ENCODE peak calls at places on chromosomes 3 and 15, in ten cellular contexts. Y is K562, N is HCT116, S is IMR-90, E is PC-3, J is GM23338, A is OCI-LY7, V is MM.1S, O is mammary epithelial cell, C is DND-41. F is an unnamed sample. For H4K20me1, the result is how much of the 10 kb centered on the place peaks cover.

GRCh38 chr3:147614210-147614609 is 205.0 kb downstream of the ZIC1 start:
- DNase-seq in Y (no peak), O (no peak), E (no peak), A (no peak), C (no peak), V (no peak), N (no peak), J (no peak), S (no peak), F (no peak)

GRCh38 chr3:111080357-111080937 is 8.8 kb downstream of the NECTIN3 start:
- DNase-seq in A (peak), Y (no peak), V (peak), N (no peak), O (peak), S (peak), J (peak), E (peak), C (no peak), F (peak)

GRCh38 chr3:40971191-40972168 is 227.8 kb upstream of the CTNNB1 start:
- DNase-seq in V (peak), E (peak), C (no peak), Y (no peak), S (peak), J (no peak), A (peak), O (peak), N (peak), F (no peak)

GRCh38 chr3:153269730-153270129 is 107.7 kb downstream of the RAP2B start:
- DNase-seq in J (no peak), V (no peak), E (no peak), N (no peak), Y (no peak), O (no peak), C (no peak), A (no peak), S (no peak), F (no peak)

GRCh38 chr15:74843891-74844299 is 939 bp upstream of the ULK3 start:
- DNase-seq in O (no peak), S (no peak), N (no peak), V (no peak), C (no peak), A (no peak), Y (peak), E (no peak), J (no peak), F (peak)

GRCh38 chr15:72599855-72600464 is 54.5 kb upstream of the GOLGA6B start:
- DNase-seq in O (peak), N (peak), A (peak), J (peak), Y (peak), E (peak), S (peak), C (peak), V (peak), F (peak)

GRCh38 chr3:141278196-141279073 is 46.8 kb downstream of the PXYLP1 start:
- DNase-seq in O (no peak), C (no peak), S (no peak), N (no peak), Y (no peak), E (no peak), A (no peak), V (no peak), J (no peak), F (no peak)

GRCh38 chr15:26736502-26737248 is 36.2 kb downstream of the GABRB3 start:
- DNase-seq in E (no peak), Y (no peak), N (no peak), S (no peak), A (no peak), O (no peak), J (peak), C (no peak), V (no peak), F (no peak)

GRCh38 chr3:64388886-64389285 is 163.6 kb upstream of the PRICKLE2 start:
- DNase-seq in A (no peak), S (no peak), C (no peak), N (no peak), E (no peak), Y (no peak), J (no peak), O (no peak), V (no peak), F (no peak)

GRCh38 chr15:58252586-58253323 is 114.6 kb downstream of the AQP9 start:
- DNase-seq in C (no peak), A (no peak), N (no peak), Y (no peak), V (no peak), J (no peak), S (no peak), E (no peak), O (no peak), F (no peak)

GRCh38 chr15:45276851-45277250 is 24.8 kb downstream of the SLC28A2 start:
- DNase-seq in S (peak), V (peak), N (no peak), C (no peak), Y (peak), A (peak), O (peak), E (peak), J (peak), F (peak)

GRCh38 chr3:47370887-47371697 is 9.7 kb upstream of the PTPN23 start:
- DNase-seq in S (no peak), A (peak), Y (peak), C (peak), V (peak), E (no peak), J (peak), N (no peak), O (no peak), F (peak)

GRCh38 chr3:56573501-56573900 is 16.5 kb downstream of the CCDC66 start:
- DNase-seq in Y (no peak), O (peak), N (no peak), A (no peak), J (no peak), S (no peak), C (no peak), V (no peak), E (no peak), F (no peak)

GRCh38 chr3:82353281-82354171 is 592.1 kb upstream of the GBE1 start:
- DNase-seq in V (no peak), O (no peak), E (no peak), C (no peak), A (no peak), S (no peak), J (no peak), N (no peak), Y (no peak), F (no peak)

GRCh38 chr15:99324082-99324620 is 72.9 kb downstream of the LRRC28 start:
- DNase-seq in N (peak), O (peak), Y (no peak), C (no peak), V (peak), S (peak), A (no peak), J (no peak), E (peak), F (no peak)

GRCh38 chr3:17577795-17578520 is 164.5 kb downstream of the TBC1D5 start:
- DNase-seq in Y (no peak), V (no peak), J (no peak), N (no peak), E (no peak), O (peak), C (no peak), A (no peak), S (peak), F (no peak)

GRCh38 chr3:172159962-172160538 is 120.7 kb downstream of the FNDC3B start:
- DNase-seq in Y (no peak), N (no peak), J (peak), V (no peak), O (no peak), E (no peak), A (no peak), C (no peak), S (no peak), F (peak)

GRCh38 chr3:195438371-195438770 is 4.4 kb downstream of the ACAP2 start:
- DNase-seq in V (no peak), C (no peak), N (peak), O (peak), S (no peak), J (no peak), Y (no peak), E (peak), A (no peak), F (no peak)

GRCh38 chr3:181930105-181930504 is 218.4 kb downstream of the SOX2 start:
- DNase-seq in J (no peak), O (no peak), N (no peak), E (no peak), V (no peak), A (no peak), S (no peak), Y (no peak), C (no peak), F (no peak)

GRCh38 chr15:67127334-67127664 is 61.9 kb downstream of the SMAD3 start:
- DNase-seq in A (no peak), J (no peak), Y (no peak), O (peak), N (no peak), E (peak), S (no peak), V (no peak), C (no peak), F (no peak)

GRCh38 chr3:87077354-87077753 is 86.4 kb upstream of the VGLL3 start:
- DNase-seq in A (no peak), E (no peak), C (no peak), O (no peak), J (no peak), V (no peak), Y (no peak), N (no peak), S (no peak), F (no peak)

GRCh38 chr3:158495503-158495902 is 75.5 kb upstream of the MLF1 start:
- DNase-seq in S (no peak), E (no peak), Y (no peak), N (no peak), J (no peak), A (no peak), V (no peak), O (no peak), C (no peak), F (no peak)

DNA sequence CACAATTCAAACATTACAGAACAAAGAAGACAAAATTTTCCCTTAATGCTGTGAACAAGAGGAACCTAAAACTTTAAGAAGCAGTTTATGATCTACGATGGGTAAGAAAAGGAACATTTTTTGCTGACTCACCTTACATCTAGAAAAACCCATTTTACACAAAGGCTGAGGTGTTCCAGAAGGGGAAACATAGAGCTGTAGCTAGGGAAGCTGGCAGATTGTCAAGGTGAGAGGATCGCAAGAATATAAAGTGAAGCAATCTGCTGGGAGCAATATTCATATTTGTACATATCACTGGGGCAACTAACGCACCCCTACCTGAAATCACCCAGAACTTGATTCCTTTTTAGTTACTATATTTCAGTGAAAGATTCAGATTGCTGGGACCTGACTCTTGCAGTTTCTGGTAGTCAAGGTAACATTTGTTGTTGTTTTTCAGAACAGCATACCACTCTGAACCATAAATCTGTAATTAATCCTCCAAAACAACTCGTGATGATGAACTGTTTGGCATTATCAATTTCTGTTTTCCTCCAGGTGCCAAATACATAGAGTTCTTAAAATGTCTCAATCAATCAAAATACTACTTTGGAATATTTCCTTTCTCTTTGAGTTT is 184.1 kb upstream of the LRRC3B start:
- DNase-seq in O (peak), N (no peak), A (no peak), S (no peak), C (no peak), Y (no peak), J (no peak), V (no peak), E (no peak), F (no peak)
- TF ChIP-seq CTCF in O (no peak), N (no peak), A (no peak), S (no peak), C (no peak), Y (no peak), J (no peak), V (no peak), E (no peak), F (no peak)

DNA sequence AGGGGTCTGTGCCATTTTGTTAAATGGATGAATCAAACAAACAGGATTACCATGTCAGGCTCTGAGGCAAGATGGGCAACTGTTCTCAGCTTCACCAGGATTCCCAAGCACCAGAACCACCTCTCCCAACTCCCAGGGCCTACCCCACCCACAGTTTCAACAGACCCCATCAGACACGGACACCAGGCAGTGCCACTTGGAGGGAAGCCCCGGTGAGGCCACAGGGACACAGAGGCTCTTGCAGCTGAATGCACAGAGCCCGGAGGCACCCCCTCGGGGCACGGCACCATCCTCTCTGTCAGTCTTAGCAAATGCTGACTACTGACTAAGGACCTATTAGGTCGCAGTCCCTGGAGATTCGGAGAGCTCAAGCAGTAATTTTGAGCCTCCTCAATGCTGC is 80.0 kb downstream of the VGLL4 start:
- DNase-seq in A (no peak), Y (no peak), N (no peak), J (no peak), S (no peak), V (no peak), E (no peak), C (no peak), O (no peak), F (no peak)
- H4K20me1 ChIP-seq in A (under half), Y (under half), N (under half), J (under half), S (half or more), V (under half), E (under half), C (half or more), O (under half), F (half or more)

GRCh38 chr3:8336456-8336855 is 165.2 kb upstream of the LMCD1 start:
- DNase-seq in S (no peak), A (no peak), Y (peak), J (peak), V (no peak), O (no peak), E (peak), N (no peak), C (no peak), F (peak)
- TF ChIP-seq CTCF in S (peak), A (peak), Y (peak), J (peak), V (no peak), O (peak), E (peak), N (peak), C (peak), F (peak)

GRCh38 chr15:78453447-78453846 is 15.4 kb downstream of the IREB2 start:
- DNase-seq in C (no peak), A (peak), S (no peak), O (no peak), V (no peak), Y (no peak), E (no peak), N (no peak), J (no peak), F (no peak)
- H4K20me1 ChIP-seq in C (half or more), A (under half), S (half or more), O (under half), V (under half), Y (under half), E (under half), N (under half), J (under half), F (half or more)

GRCh38 chr3:125192190-125193035 is 20.1 kb downstream of the SLC12A8 start:
- DNase-seq in O (no peak), V (no peak), Y (no peak), N (no peak), J (peak), A (peak), E (no peak), S (no peak), C (no peak), F (peak)
- TF ChIP-seq CTCF in O (no peak), V (no peak), Y (peak), N (no peak), J (peak), A (peak), E (no peak), S (no peak), C (no peak), F (peak)

GRCh38 chr3:72447059-72447946 is 400.9 kb downstream of the SHQ1 start:
- DNase-seq in E (peak), Y (peak), C (peak), A (peak), O (peak), V (peak), J (peak), N (peak), S (peak), F (peak)

GRCh38 chr3:72448375-72448823 is 399.8 kb downstream of the SHQ1 start:
- DNase-seq in V (no peak), N (no peak), S (no peak), O (no peak), J (no peak), C (no peak), Y (no peak), A (no peak), E (no peak), F (peak)

GRCh38 chr3:72446406-72447058 is 401.7 kb downstream of the SHQ1 start:
- DNase-seq in Y (no peak), E (peak), S (peak), J (peak), N (no peak), V (peak), A (peak), C (no peak), O (peak), F (no peak)

GRCh38 chr3:72444642-72445223 is 403.5 kb downstream of the SHQ1 start:
- DNase-seq in N (no peak), V (peak), O (peak), A (no peak), C (no peak), E (no peak), S (peak), J (no peak), Y (no peak), F (no peak)

DNA sequence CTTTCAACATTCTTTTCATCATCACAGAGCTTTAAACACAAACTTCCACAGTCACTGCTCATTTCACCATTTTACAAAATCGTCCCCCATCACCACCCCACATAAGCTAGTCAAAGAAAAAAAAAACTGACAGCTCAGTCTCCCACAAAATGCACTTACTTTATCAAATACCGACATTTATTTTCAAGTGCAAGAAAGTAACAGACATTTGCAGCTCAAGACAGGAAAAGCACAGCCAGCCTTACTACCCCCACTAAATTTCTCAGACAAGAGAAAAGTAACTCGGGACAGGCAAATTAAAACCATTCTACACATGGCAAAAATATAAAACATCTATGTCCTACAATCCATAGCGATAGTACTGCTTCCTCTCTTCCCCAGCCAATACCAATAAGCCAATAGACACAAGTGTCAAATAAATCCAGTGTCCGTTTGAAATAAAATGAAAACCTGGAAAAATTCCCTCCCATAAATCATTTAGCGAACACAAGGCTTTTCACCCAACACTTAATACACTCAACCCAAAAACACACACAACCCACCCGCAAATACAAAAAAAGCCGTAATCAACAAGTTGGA is 402.3 kb downstream of the SHQ1 start:
- DNase-seq in E (no peak), O (peak), J (no peak), S (peak), V (no peak), C (no peak), Y (no peak), N (no peak), A (peak), F (no peak)
- H4K20me1 ChIP-seq in E (half or more), O (under half), J (half or more), S (half or more), V (under half), C (under half), Y (under half), N (under half), A (under half), F (half or more)

DNA sequence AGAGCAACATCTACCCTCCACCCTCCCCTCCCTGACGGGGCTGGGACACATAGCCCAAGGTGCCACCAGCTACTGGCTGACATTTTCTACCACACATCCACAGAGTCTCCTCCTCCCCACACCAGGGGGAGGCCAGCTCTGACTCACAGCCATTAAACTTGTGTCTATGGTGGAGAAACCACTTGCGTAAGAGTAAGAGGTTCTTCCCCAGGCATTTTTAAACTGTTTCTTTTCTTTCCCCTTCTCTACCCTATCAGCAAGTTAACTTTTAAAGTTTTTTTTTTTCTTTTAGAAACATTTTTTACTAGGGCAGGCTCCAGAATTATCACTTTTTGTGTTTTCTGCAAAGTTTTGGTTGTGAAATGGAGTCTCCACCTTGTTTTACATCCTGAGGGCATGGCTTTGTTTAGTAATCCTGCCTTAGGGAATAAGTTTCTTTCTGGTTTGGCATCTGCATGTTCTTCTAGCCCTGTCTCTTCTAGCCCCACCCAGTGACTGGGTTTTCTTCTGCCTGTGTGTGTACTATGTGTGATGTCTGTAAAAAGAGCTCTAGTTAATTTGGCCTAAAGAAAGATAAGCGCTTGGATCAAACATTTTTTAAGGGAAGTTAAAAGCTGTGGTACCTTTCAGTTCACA is 148.8 kb upstream of the GADL1 start:
- DNase-seq in C (no peak), A (no peak), O (peak), S (peak), J (no peak), N (no peak), V (no peak), Y (no peak), E (peak), F (no peak)
- TF ChIP-seq CTCF in C (no peak), A (no peak), O (no peak), S (no peak), J (no peak), N (no peak), V (no peak), Y (no peak), E (no peak), F (no peak)